ENCODE peak calls at places on chromosomes 2 and 18, in six cellular contexts. B is endothelial cell, Q is ovary, I is GM23338, O is lower lobe of right lung, A is astrocyte of the spinal cord. F is an unnamed sample.

GRCh38 chr2:233519787-233520611 is 46.6 kb downstream of the USP40 start:
- DNase-seq in B (no peak), Q (no peak), I (no peak), O (no peak), A (no peak), F (no peak)

GRCh38 chr2:130187268-130187667 is 5.2 kb downstream of the MZT2B start:
- DNase-seq in B (no peak), Q (no peak), I (no peak), O (no peak), A (no peak), F (no peak)

GRCh38 chr2:168025487-168026203 is 221.8 kb downstream of the STK39 start:
- DNase-seq in B (no peak), Q (no peak), I (no peak), O (no peak), A (no peak), F (no peak)

GRCh38 chr2:31401580-31401979 is 13.0 kb downstream of the XDH start:
- DNase-seq in B (no peak), Q (no peak), I (no peak), O (no peak), A (peak), F (no peak)

GRCh38 chr2:16069933-16070647 is 129.7 kb downstream of the MYCN start:
- DNase-seq in B (no peak), Q (peak), I (peak), O (no peak), A (no peak), F (no peak)

GRCh38 chr2:36270758-36271157 is 84.8 kb upstream of the CRIM1 start:
- DNase-seq in B (no peak), Q (no peak), I (peak), O (no peak), A (no peak), F (no peak)

GRCh38 chr2:207938886-207939285 is 86.4 kb downstream of the PLEKHM3 start:
- DNase-seq in B (no peak), Q (no peak), I (no peak), O (no peak), A (no peak), F (no peak)

GRCh38 chr2:24175631-24176030 is 778 bp downstream of the FAM228A start:
- DNase-seq in B (no peak), Q (no peak), I (no peak), O (no peak), A (no peak), F (no peak)

GRCh38 chr2:106995560-106995959 is 109.6 kb upstream of the ST6GAL2 start:
- DNase-seq in B (no peak), Q (no peak), I (no peak), O (no peak), A (peak), F (no peak)

GRCh38 chr2:187890690-187891089 is 336.5 kb upstream of the TFPI start:
- DNase-seq in B (peak), Q (no peak), I (peak), O (no peak), A (peak), F (no peak)

GRCh38 chr2:6943971-6944370 is 26.8 kb downstream of the RNF144A start:
- DNase-seq in B (no peak), Q (no peak), I (no peak), O (no peak), A (no peak), F (no peak)

GRCh38 chr18:9594782-9595181 is 19.6 kb downstream of the PPP4R1 start:
- DNase-seq in B (no peak), Q (no peak), I (no peak), O (no peak), A (no peak), F (no peak)

GRCh38 chr18:72107647-72108046 is 436.5 kb downstream of the CBLN2 start:
- DNase-seq in B (no peak), Q (no peak), I (peak), O (no peak), A (peak), F (no peak)

GRCh38 chr2:8049851-8050571 is 631.8 kb upstream of the ID2 start:
- DNase-seq in B (no peak), Q (no peak), I (no peak), O (no peak), A (no peak), F (no peak)

GRCh38 chr2:238288650-238289573 is 502 bp upstream of the PER2 start:
- DNase-seq in B (peak), Q (peak), I (peak), O (peak), A (peak), F (peak)

GRCh38 chr2:219071189-219071816 is 10.6 kb upstream of the IHH start:
- DNase-seq in B (no peak), Q (no peak), I (no peak), O (no peak), A (no peak), F (no peak)

GRCh38 chr2:10424051-10424450 is 24.1 kb downstream of the ODC1 start:
- DNase-seq in B (no peak), Q (no peak), I (no peak), O (no peak), A (peak), F (no peak)

GRCh38 chr2:42844901-42845685 is 52.7 kb upstream of the HAAO start:
- DNase-seq in B (no peak), Q (peak), I (no peak), O (no peak), A (no peak), F (no peak)

GRCh38 chr2:15633043-15633970 is 41.6 kb downstream of the DDX1 start:
- DNase-seq in B (no peak), Q (no peak), I (no peak), O (no peak), A (no peak), F (no peak)

GRCh38 chr2:111134082-111134481 is 13.4 kb downstream of the BCL2L11 start:
- DNase-seq in B (no peak), Q (no peak), I (no peak), O (no peak), A (no peak), F (no peak)

GRCh38 chr2:215712850-215713230 is 277.0 kb upstream of the FN1 start:
- DNase-seq in B (no peak), Q (no peak), I (no peak), O (no peak), A (peak), F (no peak)

GRCh38 chr18:12406376-12407111 is 1.2 kb upstream of the PRELID3A start:
- DNase-seq in B (no peak), Q (no peak), I (no peak), O (no peak), A (no peak), F (no peak)

GRCh38 chr2:224286923-224287322 is 115.0 kb downstream of the FAM124B start:
- DNase-seq in B (no peak), Q (no peak), I (peak), O (no peak), A (no peak), F (no peak)

GRCh38 chr18:42620585-42620984 is 494.9 kb downstream of the RIT2 start:
- DNase-seq in B (no peak), Q (no peak), I (no peak), O (no peak), A (no peak), F (no peak)

GRCh38 chr2:10550206-10551001 is 102.3 kb upstream of the ODC1 start:
- DNase-seq in B (peak), Q (no peak), I (no peak), O (no peak), A (no peak), F (no peak)

GRCh38 chr18:55096261-55097026 is 137.2 kb upstream of the CCDC68 start:
- DNase-seq in B (peak), Q (peak), I (peak), O (no peak), A (peak), F (no peak)

GRCh38 chr2:215712219-215712849 is 276.5 kb upstream of the FN1 start:
- DNase-seq in B (no peak), Q (no peak), I (no peak), O (no peak), A (no peak), F (no peak)

GRCh38 chr18:44156816-44157215 is 523.9 kb upstream of the SETBP1 start:
- DNase-seq in B (no peak), Q (no peak), I (no peak), O (no peak), A (no peak), F (no peak)

GRCh38 chr2:226699321-226699720 is 100.3 kb downstream of the IRS1 start:
- DNase-seq in B (no peak), Q (peak), I (no peak), O (no peak), A (peak), F (no peak)

GRCh38 chr2:157874997-157875719 is 972 bp downstream of the ACVR1 start:
- DNase-seq in B (peak), Q (peak), I (peak), O (peak), A (peak), F (no peak)

GRCh38 chr2:104312684-104313083 is 541.2 kb upstream of the POU3F3 start:
- DNase-seq in B (peak), Q (no peak), I (peak), O (no peak), A (no peak), F (no peak)

GRCh38 chr2:10935953-10936942 is 24.5 kb downstream of the KCNF1 start:
- DNase-seq in B (peak), Q (no peak), I (peak), O (no peak), A (peak), F (no peak)

GRCh38 chr18:67183398-67183797 is 333.1 kb downstream of the DSEL start:
- DNase-seq in B (no peak), Q (no peak), I (peak), O (no peak), A (no peak), F (no peak)

GRCh38 chr2:80269806-80270205 is 34.7 kb downstream of the LRRTM1 start:
- DNase-seq in B (no peak), Q (no peak), I (no peak), O (no peak), A (no peak), F (no peak)

GRCh38 chr2:166042768-166043390 is 84.9 kb downstream of the SCN1A start:
- DNase-seq in B (no peak), Q (no peak), I (no peak), O (no peak), A (no peak), F (no peak)

GRCh38 chr18:50056185-50056584 is 138.8 kb downstream of the MYO5B start:
- DNase-seq in B (no peak), Q (no peak), I (no peak), O (no peak), A (no peak), F (no peak)

GRCh38 chr18:50055474-50055873 is 139.5 kb downstream of the MYO5B start:
- DNase-seq in B (no peak), Q (no peak), I (no peak), O (no peak), A (no peak), F (no peak)

GRCh38 chr18:50057009-50057408 is 137.9 kb downstream of the MYO5B start:
- DNase-seq in B (no peak), Q (no peak), I (peak), O (no peak), A (no peak), F (no peak)

GRCh38 chr18:50053142-50053541 is 141.8 kb downstream of the MYO5B start:
- DNase-seq in B (no peak), Q (no peak), I (no peak), O (no peak), A (no peak), F (no peak)

DNA sequence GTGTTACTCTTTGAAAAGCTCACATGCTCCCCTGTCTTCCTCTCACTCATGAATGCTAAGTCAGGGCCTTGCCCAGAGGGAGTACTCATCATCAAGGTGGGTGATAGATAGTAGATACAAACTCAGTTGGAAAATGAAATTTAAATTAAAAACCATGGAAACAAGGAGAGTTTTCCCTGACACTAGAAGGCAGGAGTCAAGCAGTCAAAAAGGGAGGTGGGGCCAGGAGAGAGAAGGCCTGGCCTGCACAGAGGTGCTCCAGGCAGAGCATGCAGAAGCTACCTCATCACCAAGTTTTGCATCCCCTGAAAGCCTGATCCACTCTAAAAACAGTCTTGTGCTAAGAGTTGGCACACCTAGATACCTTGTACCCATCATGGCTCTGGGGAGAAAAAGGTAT is 143.7 kb downstream of the MYO5B start:
- DNase-seq in B (no peak), Q (no peak), I (peak), O (no peak), A (no peak), F (no peak)
- TF ChIP-seq CTCF in B (no peak), Q (no peak), I (peak), O (no peak), A (peak), F (no peak)

GRCh38 chr18:48574667-48575300 is 36.0 kb downstream of the CTIF start:
- DNase-seq in B (no peak), Q (no peak), I (no peak), O (no peak), A (no peak), F (no peak)
- TF ChIP-seq CTCF in B (no peak), Q (no peak), I (no peak), O (no peak), A (no peak), F (no peak)

GRCh38 chr2:64731306-64731654 is 77.6 kb upstream of the SERTAD2 start:
- DNase-seq in B (no peak), Q (no peak), I (no peak), O (no peak), A (no peak), F (no peak)

GRCh38 chr2:64727843-64728463 is 74.2 kb upstream of the SERTAD2 start:
- DNase-seq in B (no peak), Q (no peak), I (peak), O (no peak), A (no peak), F (no peak)

GRCh38 chr2:64732153-64732552 is 78.4 kb upstream of the SERTAD2 start:
- DNase-seq in B (no peak), Q (no peak), I (no peak), O (no peak), A (no peak), F (no peak)

GRCh38 chr2:64731746-64732145 is 78.0 kb upstream of the SERTAD2 start:
- DNase-seq in B (no peak), Q (no peak), I (no peak), O (no peak), A (no peak), F (peak)

DNA sequence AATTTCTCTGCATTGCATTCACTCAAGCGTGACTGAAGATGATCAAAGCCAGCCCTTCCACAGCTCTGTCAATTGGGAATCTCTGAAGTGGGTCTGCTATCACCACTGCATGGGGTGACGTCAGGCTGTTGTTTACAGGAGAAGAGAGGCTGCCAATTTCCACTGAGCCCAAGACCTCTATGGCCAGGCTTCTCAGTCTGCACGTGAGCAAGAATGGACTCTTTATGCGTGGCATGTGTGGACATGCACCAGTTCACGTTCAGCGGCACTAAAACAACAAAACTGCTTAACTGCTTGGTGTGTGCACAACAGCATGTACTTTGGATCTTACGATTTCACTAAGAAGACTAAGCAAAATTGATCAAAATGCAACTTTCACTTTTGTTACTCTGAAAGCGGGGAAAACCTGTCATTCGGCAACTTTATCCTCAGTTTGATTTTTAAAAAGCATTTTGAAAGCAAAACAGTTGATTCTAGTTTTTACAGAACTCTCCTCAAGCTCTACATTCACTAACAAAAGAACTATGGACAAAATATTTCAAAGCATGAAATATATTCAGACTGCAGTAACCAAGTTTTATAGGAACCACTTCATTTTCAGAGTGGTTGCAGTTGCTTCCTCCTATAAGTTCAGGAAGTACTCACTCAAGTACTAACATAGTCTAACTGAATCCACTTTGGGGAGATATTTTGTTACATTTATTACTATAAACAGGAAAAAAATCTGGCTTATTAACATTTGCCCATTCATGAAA is 77.0 kb upstream of the SERTAD2 start:
- DNase-seq in B (no peak), Q (peak), I (no peak), O (peak), A (peak), F (peak)
- TF ChIP-seq CTCF in B (no peak), Q (no peak), I (no peak), O (no peak), A (no peak), F (no peak)

GRCh38 chr2:241269707-241270520 is 45.6 kb downstream of the HDLBP start:
- DNase-seq in B (no peak), Q (no peak), I (no peak), O (peak), A (no peak), F (no peak)

GRCh38 chr2:241268306-241268705 is 47.2 kb downstream of the HDLBP start:
- DNase-seq in B (no peak), Q (no peak), I (no peak), O (no peak), A (no peak), F (no peak)

GRCh38 chr2:241270531-241270930 is 44.9 kb downstream of the HDLBP start:
- DNase-seq in B (no peak), Q (no peak), I (no peak), O (no peak), A (no peak), F (no peak)

GRCh38 chr2:241267249-241268067 is 48.0 kb downstream of the HDLBP start:
- DNase-seq in B (no peak), Q (no peak), I (peak), O (no peak), A (no peak), F (no peak)

GRCh38 chr2:241268716-241269445 is 46.6 kb downstream of the HDLBP start:
- DNase-seq in B (no peak), Q (no peak), I (no peak), O (no peak), A (no peak), F (no peak)
- TF ChIP-seq CTCF in B (no peak), Q (no peak), I (no peak), O (no peak), A (no peak), F (no peak)

GRCh38 chr18:4017479-4017878 is 437.6 kb downstream of the DLGAP1 start:
- DNase-seq in B (peak), Q (no peak), I (peak), O (no peak), A (no peak), F (no peak)
- TF ChIP-seq CTCF in B (peak), Q (no peak), I (peak), O (no peak), A (peak), F (peak)

F was measured in CD14-positive monocyte.